ENCODE peak calls at places on chromosomes 6 and 20, in six cellular contexts. H is GM12891, P is H1, L is K562, W is GM12878, X is HepG2. A is an unnamed sample.
A peak's percentile ranks its signal among the peaks of the same experiment; 100 is the strongest.

GRCh38 chr20:44215125-44215524 is 4.6 kb upstream of the OSER1 start:
- DNase-seq in H (peak; percentile 20), P (peak; percentile 74), L (peak; percentile 35), W (no peak), X (peak; percentile 78), A (no peak)

GRCh38 chr20:48898210-48898609 is 23.3 kb upstream of the ARFGEF2 start:
- DNase-seq in H (no peak), P (no peak), L (no peak), W (no peak), X (no peak), A (no peak)

GRCh38 chr6:138692058-138692977 is 81.3 kb upstream of the CCDC28A start:
- DNase-seq in H (peak; percentile 84), P (peak; percentile 87), L (peak; percentile 92), W (no peak), X (peak; percentile 30), A (peak; percentile 87)

GRCh38 chr6:32609731-32610640 is 20.3 kb upstream of the HLA-DRB1 start:
- DNase-seq in H (peak; percentile 25), P (peak; percentile 58), L (peak; percentile 72), W (peak; percentile 100), X (peak; percentile 21), A (no peak)

GRCh38 chr20:40630723-40631631 is 58.1 kb downstream of the MAFB start:
- DNase-seq in H (no peak), P (no peak), L (no peak), W (no peak), X (no peak), A (no peak)

GRCh38 chr6:118967239-118967638 is 32.3 kb upstream of the MCM9 start:
- DNase-seq in H (no peak), P (no peak), L (no peak), W (no peak), X (no peak), A (no peak)

GRCh38 chr20:38021373-38021772 is 11.9 kb downstream of the TTI1 start:
- DNase-seq in H (no peak), P (no peak), L (no peak), W (no peak), X (peak; percentile 24), A (no peak)

GRCh38 chr6:96001891-96002575 is 13.7 kb upstream of the FUT9 start:
- DNase-seq in H (no peak), P (no peak), L (no peak), W (no peak), X (no peak), A (no peak)

GRCh38 chr6:147741419-147741818 is 232.9 kb downstream of the SAMD5 start:
- DNase-seq in H (no peak), P (no peak), L (no peak), W (no peak), X (no peak), A (no peak)

GRCh38 chr6:112027942-112028674 is 25.8 kb upstream of the CCN6 start:
- DNase-seq in H (no peak), P (no peak), L (no peak), W (no peak), X (no peak), A (no peak)

GRCh38 chr6:73746776-73747175 is 50.8 kb downstream of the CD109 start:
- DNase-seq in H (no peak), P (no peak), L (no peak), W (no peak), X (no peak), A (no peak)

GRCh38 chr6:125780540-125781306 is 10.0 kb upstream of the NCOA7 start:
- DNase-seq in H (no peak), P (peak; percentile 55), L (peak; percentile 55), W (peak; percentile 81), X (peak; percentile 54), A (no peak)

GRCh38 chr6:113047148-113047547 is 700.0 kb downstream of the RFPL4B start:
- DNase-seq in H (no peak), P (no peak), L (no peak), W (no peak), X (no peak), A (no peak)

GRCh38 chr20:20946122-20946759 is 159.9 kb downstream of the LINC00237 start:
- DNase-seq in H (no peak), P (no peak), L (peak; percentile 77), W (no peak), X (no peak), A (no peak)

GRCh38 chr20:38825901-38826625 is 20.6 kb downstream of the PPP1R16B start:
- DNase-seq in H (no peak), P (no peak), L (no peak), W (no peak), X (peak; percentile 85), A (no peak)

GRCh38 chr6:140202964-140203363 is 828.5 kb upstream of the CITED2 start:
- DNase-seq in H (no peak), P (no peak), L (no peak), W (no peak), X (no peak), A (no peak)

GRCh38 chr20:10622657-10623418 is 51.0 kb downstream of the JAG1 start:
- DNase-seq in H (no peak), P (no peak), L (no peak), W (no peak), X (no peak), A (no peak)

GRCh38 chr6:105109955-105110650 is 69.7 kb downstream of the POPDC3 start:
- DNase-seq in H (no peak), P (no peak), L (no peak), W (no peak), X (no peak), A (no peak)
- TF ChIP-seq TAF1 in H (no peak), P (no peak), L (no peak), W (no peak), X (no peak), A (no peak)

DNA sequence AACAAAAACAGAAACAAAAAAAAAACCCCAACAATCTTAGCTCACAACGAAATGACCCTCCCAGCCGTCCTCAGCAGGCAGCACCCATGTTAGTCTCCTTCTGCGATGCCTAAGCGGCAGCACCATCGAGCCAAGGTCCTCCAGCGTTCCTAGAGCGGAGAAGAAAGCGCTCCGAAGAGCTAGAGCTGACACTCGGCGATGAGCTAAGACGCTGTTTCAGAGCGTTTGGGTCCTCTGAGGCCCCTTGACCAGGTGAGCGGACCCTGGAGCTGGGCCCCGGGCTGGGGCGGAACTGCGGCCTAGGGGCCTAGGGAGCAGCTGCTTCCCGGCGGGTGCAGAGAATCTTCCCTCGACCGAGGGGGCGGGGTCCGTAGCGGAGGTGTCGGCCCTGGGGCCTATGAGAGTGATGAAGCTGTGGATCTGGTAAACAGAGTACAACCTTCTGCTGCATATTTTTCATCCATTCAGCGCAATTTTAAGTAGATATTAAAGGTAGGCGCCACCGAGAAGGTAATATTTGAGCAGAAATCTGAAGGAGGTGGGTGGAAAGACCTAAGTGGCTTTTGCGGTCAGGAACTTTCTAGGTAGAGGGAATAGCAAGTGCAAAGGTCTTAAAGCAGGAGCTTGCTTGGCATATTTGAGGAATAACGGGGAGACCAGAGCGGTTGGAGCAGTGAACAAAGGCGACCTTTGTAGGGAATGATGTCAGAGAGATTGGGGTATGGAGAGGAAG is at the start of gene ZSCAN26:
- DNase-seq in H (peak; percentile 59), P (peak; percentile 92), L (peak; percentile 86), W (peak; percentile 70), X (peak; percentile 83), A (peak; percentile 52)
- TF ChIP-seq POLR2A in H (peak; percentile 78), P (peak; percentile 93), L (peak; percentile 92), W (peak; percentile 82), X (peak; percentile 81), A (peak; percentile 87)

GRCh38 chr6:170048615-170049256 is 242.1 kb downstream of the DLL1 start:
- DNase-seq in H (no peak), P (no peak), L (no peak), W (no peak), X (no peak), A (no peak)
- TF ChIP-seq POLR2AphosphoS5 in H (no peak), P (no peak), L (no peak), W (no peak), X (no peak), A (no peak)

GRCh38 chr6:157966990-157967389 is 14.7 kb upstream of the SYNJ2 start:
- DNase-seq in H (no peak), P (no peak), L (no peak), W (no peak), X (peak; percentile 45), A (no peak)
- TF ChIP-seq TAF1 in H (no peak), P (no peak), L (no peak), W (no peak), X (no peak), A (no peak)

DNA sequence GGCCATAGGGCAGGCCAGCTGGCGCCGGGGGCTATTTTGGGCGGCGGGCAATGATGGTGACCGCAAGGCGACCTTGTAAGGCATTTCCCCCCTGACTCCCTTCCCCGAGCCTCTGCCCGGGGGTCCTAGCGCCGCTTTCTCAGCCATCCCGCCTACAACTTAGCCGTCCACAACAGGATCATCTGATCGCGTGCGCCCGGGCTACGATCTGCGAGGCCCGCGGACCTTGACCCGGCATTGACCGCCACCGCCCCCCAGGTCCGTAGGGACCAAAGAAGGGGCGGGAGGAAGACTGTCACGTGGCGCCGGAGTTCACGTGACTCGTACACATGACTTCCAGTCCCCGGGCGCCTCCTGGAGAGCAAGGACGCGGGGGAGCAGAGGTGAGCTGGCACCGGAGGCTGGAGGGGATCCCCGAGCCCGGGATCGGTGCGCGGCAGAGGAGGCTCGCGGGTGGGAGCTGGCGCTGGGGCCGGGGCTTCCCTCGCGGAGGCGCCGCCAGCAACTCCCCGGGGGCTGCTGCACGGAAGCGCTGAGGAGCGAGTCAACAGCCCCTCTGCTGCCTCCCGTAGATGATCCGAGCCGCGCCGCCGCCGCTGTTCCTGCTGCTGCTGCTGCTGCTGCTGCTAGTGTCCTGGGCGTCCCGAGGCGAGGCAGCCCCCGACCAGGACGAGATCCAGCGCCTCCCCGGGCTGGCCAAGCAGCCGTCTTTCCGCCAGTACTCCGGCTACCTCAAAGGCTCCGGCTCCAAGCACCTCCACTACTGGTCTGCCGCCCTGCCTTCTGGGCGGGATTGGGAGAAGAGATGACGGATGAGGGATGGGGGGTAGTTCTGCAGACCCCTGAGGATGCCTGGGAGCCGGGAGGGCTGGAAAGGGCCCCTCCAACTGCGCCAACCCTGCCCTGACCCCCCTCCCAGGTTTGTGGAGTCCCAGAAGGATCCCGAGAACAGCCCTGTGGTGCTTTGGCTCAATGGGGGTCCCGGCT is at the start of the genes CTSA and NEURL2:
- DNase-seq in H (peak; percentile 100), P (peak; percentile 96), L (peak; percentile 98), W (peak; percentile 51), X (peak; percentile 98), A (peak; percentile 100)
- TF ChIP-seq POLR2A in H (no peak), P (peak; percentile 69), L (peak; percentile 78), W (peak; percentile 88), X (peak; percentile 94), A (peak; percentile 68)

GRCh38 chr6:150527100-150527499 is 72.6 kb upstream of the PLEKHG1 start:
- DNase-seq in H (no peak), P (no peak), L (no peak), W (no peak), X (no peak), A (no peak)
- TF ChIP-seq POLR2AphosphoS5 in H (no peak), P (no peak), L (no peak), W (no peak), X (no peak), A (no peak)

GRCh38 chr6:30776361-30777223 is 32.2 kb upstream of the IER3 start:
- DNase-seq in H (no peak), P (no peak), L (no peak), W (no peak), X (no peak), A (no peak)

GRCh38 chr6:30775104-30775503 is 30.8 kb upstream of the IER3 start:
- DNase-seq in H (no peak), P (no peak), L (no peak), W (no peak), X (peak; percentile 43), A (no peak)

GRCh38 chr6:30778001-30778400 is 33.7 kb upstream of the IER3 start:
- DNase-seq in H (no peak), P (no peak), L (no peak), W (no peak), X (no peak), A (no peak)

GRCh38 chr6:30770592-30770991 is 26.2 kb upstream of the IER3 start:
- DNase-seq in H (no peak), P (no peak), L (no peak), W (no peak), X (no peak), A (no peak)

GRCh38 chr6:30774701-30775100 is 30.4 kb upstream of the IER3 start:
- DNase-seq in H (no peak), P (no peak), L (no peak), W (no peak), X (no peak), A (no peak)
- TF ChIP-seq TAF1 in H (no peak), P (no peak), L (no peak), W (no peak), X (no peak), A (no peak)